ENCODE peak calls at places on chromosomes 2 and 18, in eight cellular contexts. One of them, this sample, is unnamed.

GRCh38 chr2:192969055-192969454 is 774.3 kb upstream of the TMEFF2 start:
- DNase-seq in BJ: no peak
- DNase-seq in GM23338: no peak
- DNase-seq in lower lobe of right lung: no peak
- DNase-seq in IMR-90: no peak
- DNase-seq in heart left ventricle: no peak
- DNase-seq in Panc1: no peak
- DNase-seq in fibroblast of pulmonary artery: no peak
- DNase-seq in this sample: no peak

GRCh38 chr2:240934701-240935100 is 28.6 kb downstream of the CROCC2 start:
- DNase-seq in lower lobe of right lung: peak; percentile 36
- DNase-seq in GM23338: no peak
- DNase-seq in BJ: no peak
- DNase-seq in IMR-90: no peak
- DNase-seq in fibroblast of pulmonary artery: no peak
- DNase-seq in heart left ventricle: peak; percentile 3
- DNase-seq in Panc1: no peak
- DNase-seq in this sample: peak; percentile 11

GRCh38 chr2:86022661-86023365 is 82.9 kb downstream of the POLR1A start:
- DNase-seq in lower lobe of right lung: no peak
- DNase-seq in heart left ventricle: no peak
- DNase-seq in Panc1: no peak
- DNase-seq in IMR-90: no peak
- DNase-seq in BJ: no peak
- DNase-seq in fibroblast of pulmonary artery: no peak
- DNase-seq in GM23338: no peak
- DNase-seq in this sample: no peak

GRCh38 chr2:209913786-209914185 is 88.7 kb upstream of the RPE start:
- DNase-seq in fibroblast of pulmonary artery: no peak
- DNase-seq in Panc1: no peak
- DNase-seq in lower lobe of right lung: no peak
- DNase-seq in IMR-90: no peak
- DNase-seq in heart left ventricle: no peak
- DNase-seq in GM23338: no peak
- DNase-seq in BJ: no peak
- DNase-seq in this sample: no peak

GRCh38 chr2:222594679-222595078 is 61.2 kb downstream of the FARSB start:
- DNase-seq in BJ: peak; percentile 30
- DNase-seq in heart left ventricle: no peak
- DNase-seq in Panc1: no peak
- DNase-seq in IMR-90: peak; percentile 83
- DNase-seq in GM23338: no peak
- DNase-seq in lower lobe of right lung: no peak
- DNase-seq in fibroblast of pulmonary artery: peak; percentile 75
- DNase-seq in this sample: no peak

GRCh38 chr2:144567745-144568144 is 47.8 kb upstream of the ZEB2 start:
- DNase-seq in heart left ventricle: no peak
- DNase-seq in GM23338: peak; percentile 82
- DNase-seq in Panc1: no peak
- DNase-seq in lower lobe of right lung: no peak
- DNase-seq in fibroblast of pulmonary artery: no peak
- DNase-seq in IMR-90: no peak
- DNase-seq in BJ: no peak
- DNase-seq in this sample: no peak

GRCh38 chr2:177489719-177490301 is 97.2 kb downstream of the AGPS start:
- DNase-seq in lower lobe of right lung: no peak
- DNase-seq in BJ: no peak
- DNase-seq in fibroblast of pulmonary artery: peak; percentile 70
- DNase-seq in heart left ventricle: no peak
- DNase-seq in Panc1: no peak
- DNase-seq in GM23338: peak; percentile 68
- DNase-seq in IMR-90: peak; percentile 49
- DNase-seq in this sample: no peak

GRCh38 chr2:196566969-196567666 is 72.4 kb upstream of the CCDC150 start:
- DNase-seq in fibroblast of pulmonary artery: peak; percentile 9
- DNase-seq in Panc1: no peak
- DNase-seq in BJ: no peak
- DNase-seq in lower lobe of right lung: no peak
- DNase-seq in IMR-90: peak; percentile 9
- DNase-seq in GM23338: no peak
- DNase-seq in heart left ventricle: no peak
- DNase-seq in this sample: no peak

GRCh38 chr2:199775297-199775696 is 75.7 kb downstream of the FTCDNL1 start:
- DNase-seq in lower lobe of right lung: no peak
- DNase-seq in BJ: no peak
- DNase-seq in fibroblast of pulmonary artery: no peak
- DNase-seq in Panc1: no peak
- DNase-seq in GM23338: no peak
- DNase-seq in IMR-90: no peak
- DNase-seq in heart left ventricle: no peak
- DNase-seq in this sample: no peak

GRCh38 chr2:120346034-120346666 is at the start of gene INHBB:
- DNase-seq in BJ: no peak
- DNase-seq in Panc1: no peak
- DNase-seq in lower lobe of right lung: no peak
- DNase-seq in heart left ventricle: no peak
- DNase-seq in GM23338: peak; percentile 46
- DNase-seq in fibroblast of pulmonary artery: no peak
- DNase-seq in IMR-90: no peak
- DNase-seq in this sample: no peak

GRCh38 chr2:106359512-106359911 is 108.7 kb downstream of the RGPD3 start:
- DNase-seq in Panc1: no peak
- DNase-seq in GM23338: no peak
- DNase-seq in fibroblast of pulmonary artery: no peak
- DNase-seq in IMR-90: no peak
- DNase-seq in heart left ventricle: no peak
- DNase-seq in BJ: no peak
- DNase-seq in lower lobe of right lung: no peak
- DNase-seq in this sample: no peak

GRCh38 chr2:36338827-36339145 is 16.8 kb upstream of the CRIM1 start:
- DNase-seq in BJ: no peak
- DNase-seq in Panc1: no peak
- DNase-seq in IMR-90: peak; percentile 59
- DNase-seq in fibroblast of pulmonary artery: no peak
- DNase-seq in lower lobe of right lung: no peak
- DNase-seq in heart left ventricle: no peak
- DNase-seq in GM23338: peak; percentile 63
- DNase-seq in this sample: no peak

GRCh38 chr18:62420513-62421209 is 95.6 kb downstream of the TNFRSF11A start:
- DNase-seq in GM23338: no peak
- DNase-seq in heart left ventricle: no peak
- DNase-seq in fibroblast of pulmonary artery: peak; percentile 61
- DNase-seq in Panc1: no peak
- DNase-seq in lower lobe of right lung: no peak
- DNase-seq in BJ: no peak
- DNase-seq in IMR-90: peak; percentile 65
- DNase-seq in this sample: no peak

DNA sequence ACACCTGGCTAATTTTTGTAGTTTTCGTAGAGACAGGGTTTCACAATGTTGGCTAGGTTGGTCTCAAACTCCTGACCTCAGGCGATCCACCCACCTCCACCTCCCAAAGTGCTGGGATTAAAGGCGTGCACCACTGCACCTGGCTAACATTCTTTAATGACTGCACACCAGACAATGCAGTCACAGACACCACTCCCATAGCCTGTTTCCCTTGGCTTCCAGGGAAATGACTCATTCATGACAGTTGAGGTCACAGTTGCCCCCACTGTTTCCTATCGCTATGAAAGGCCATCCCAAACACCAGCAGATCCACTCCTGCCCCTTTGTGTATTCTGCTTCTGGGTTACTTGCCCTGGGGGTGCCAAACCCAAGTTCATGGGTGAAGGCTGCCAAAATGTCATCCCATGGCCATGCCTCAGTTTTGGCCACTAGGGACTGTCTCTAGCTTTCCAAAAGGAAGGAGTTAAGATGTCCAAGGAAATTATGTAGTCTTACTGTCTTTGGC is 8.7 kb downstream of the CHMP1B start:
- DNase-seq in heart left ventricle: no peak
- DNase-seq in fibroblast of pulmonary artery: peak; percentile 81
- DNase-seq in Panc1: no peak
- DNase-seq in GM23338: no peak
- DNase-seq in IMR-90: peak; percentile 90
- DNase-seq in BJ: peak; percentile 26
- DNase-seq in lower lobe of right lung: no peak
- DNase-seq in this sample: no peak
- TF ChIP-seq CTCF in heart left ventricle: no peak
- TF ChIP-seq CTCF in fibroblast of pulmonary artery: peak; percentile 40
- TF ChIP-seq CTCF in Panc1: no peak
- TF ChIP-seq CTCF in GM23338: peak; percentile 3
- TF ChIP-seq CTCF in IMR-90: peak; percentile 19
- TF ChIP-seq CTCF in BJ: peak; percentile 31
- TF ChIP-seq CTCF in lower lobe of right lung: no peak
- TF ChIP-seq CTCF in this sample: no peak

DNA sequence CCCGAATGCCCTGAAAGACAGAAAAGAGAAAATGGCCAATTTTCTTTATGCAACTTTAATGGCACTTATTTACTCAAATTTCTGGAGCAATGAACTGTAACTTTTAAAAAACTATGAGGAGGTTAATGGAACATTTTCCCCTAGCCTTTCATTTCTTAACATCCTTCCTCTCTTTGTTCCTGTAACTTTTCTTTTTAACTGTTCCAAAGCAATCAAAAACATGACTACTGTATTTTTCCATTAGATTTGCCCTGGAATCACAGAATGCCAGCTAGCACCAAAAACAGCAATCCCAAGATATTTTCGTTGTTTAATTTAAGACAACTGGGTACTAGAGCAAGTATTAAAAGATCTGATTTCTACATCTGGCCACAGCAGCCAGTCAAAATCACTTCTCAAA is 3.8 kb downstream of the STARD7 start:
- DNase-seq in Panc1: no peak
- DNase-seq in IMR-90: no peak
- DNase-seq in heart left ventricle: no peak
- DNase-seq in fibroblast of pulmonary artery: no peak
- DNase-seq in lower lobe of right lung: no peak
- DNase-seq in BJ: no peak
- DNase-seq in GM23338: no peak
- DNase-seq in this sample: no peak
- H3K4me3 ChIP-seq in Panc1: no peak overlapping the region
- H3K4me3 ChIP-seq in IMR-90: no peak overlapping the region
- H3K4me3 ChIP-seq in heart left ventricle: peak overlapping the region; percentile 21
- H3K4me3 ChIP-seq in fibroblast of pulmonary artery: no peak overlapping the region
- H3K4me3 ChIP-seq in lower lobe of right lung: peak overlapping the region; percentile 33
- H3K4me3 ChIP-seq in BJ: peak overlapping the region; percentile 17
- H3K4me3 ChIP-seq in GM23338: peak overlapping the region; percentile 30
- H3K4me3 ChIP-seq in this sample: no peak overlapping the region

DNA sequence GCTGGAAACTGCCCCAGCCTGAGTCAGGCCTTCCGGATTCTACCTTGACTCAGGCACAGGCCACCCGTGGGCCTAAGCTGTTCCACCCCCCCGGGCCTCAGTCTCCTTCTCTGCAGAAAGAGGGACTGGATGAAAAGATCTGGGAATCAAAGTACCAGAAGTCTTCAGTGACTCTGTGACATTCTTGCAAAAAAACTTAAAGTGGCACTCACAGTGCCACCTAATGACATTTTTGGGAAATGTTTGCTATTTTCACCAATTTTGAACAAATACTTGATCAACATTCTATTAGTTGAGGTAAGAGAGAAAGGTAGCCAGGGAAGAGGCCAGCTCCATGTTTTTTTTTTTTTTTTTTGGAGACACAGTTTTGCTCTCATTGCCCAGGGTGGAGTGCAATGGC is 48.3 kb upstream of the ACAA2 start:
- DNase-seq in lower lobe of right lung: no peak
- DNase-seq in IMR-90: no peak
- DNase-seq in Panc1: no peak
- DNase-seq in BJ: no peak
- DNase-seq in heart left ventricle: no peak
- DNase-seq in GM23338: peak; percentile 12
- DNase-seq in fibroblast of pulmonary artery: peak; percentile 25
- DNase-seq in this sample: no peak
- TF ChIP-seq CTCF in lower lobe of right lung: peak; percentile 34
- TF ChIP-seq CTCF in IMR-90: peak; percentile 30
- TF ChIP-seq CTCF in Panc1: peak; percentile 33
- TF ChIP-seq CTCF in BJ: peak; percentile 49
- TF ChIP-seq CTCF in heart left ventricle: no peak
- TF ChIP-seq CTCF in GM23338: peak; percentile 45
- TF ChIP-seq CTCF in fibroblast of pulmonary artery: peak; percentile 43
- TF ChIP-seq CTCF in this sample: peak; percentile 24

GRCh38 chr2:127515383-127515915 is 10.8 kb downstream of the IWS1 start:
- DNase-seq in lower lobe of right lung: no peak
- DNase-seq in Panc1: no peak
- DNase-seq in heart left ventricle: no peak
- DNase-seq in fibroblast of pulmonary artery: peak; percentile 33
- DNase-seq in IMR-90: no peak
- DNase-seq in BJ: no peak
- DNase-seq in GM23338: peak; percentile 8
- DNase-seq in this sample: no peak
- H3K4me3 ChIP-seq in lower lobe of right lung: no peak overlapping the region
- H3K4me3 ChIP-seq in Panc1: no peak overlapping the region
- H3K4me3 ChIP-seq in heart left ventricle: peak overlapping the region; percentile 4
- H3K4me3 ChIP-seq in fibroblast of pulmonary artery: no peak overlapping the region
- H3K4me3 ChIP-seq in IMR-90: no peak overlapping the region
- H3K4me3 ChIP-seq in BJ: no peak overlapping the region
- H3K4me3 ChIP-seq in GM23338: no peak overlapping the region
- H3K4me3 ChIP-seq in this sample: no peak overlapping the region

DNA sequence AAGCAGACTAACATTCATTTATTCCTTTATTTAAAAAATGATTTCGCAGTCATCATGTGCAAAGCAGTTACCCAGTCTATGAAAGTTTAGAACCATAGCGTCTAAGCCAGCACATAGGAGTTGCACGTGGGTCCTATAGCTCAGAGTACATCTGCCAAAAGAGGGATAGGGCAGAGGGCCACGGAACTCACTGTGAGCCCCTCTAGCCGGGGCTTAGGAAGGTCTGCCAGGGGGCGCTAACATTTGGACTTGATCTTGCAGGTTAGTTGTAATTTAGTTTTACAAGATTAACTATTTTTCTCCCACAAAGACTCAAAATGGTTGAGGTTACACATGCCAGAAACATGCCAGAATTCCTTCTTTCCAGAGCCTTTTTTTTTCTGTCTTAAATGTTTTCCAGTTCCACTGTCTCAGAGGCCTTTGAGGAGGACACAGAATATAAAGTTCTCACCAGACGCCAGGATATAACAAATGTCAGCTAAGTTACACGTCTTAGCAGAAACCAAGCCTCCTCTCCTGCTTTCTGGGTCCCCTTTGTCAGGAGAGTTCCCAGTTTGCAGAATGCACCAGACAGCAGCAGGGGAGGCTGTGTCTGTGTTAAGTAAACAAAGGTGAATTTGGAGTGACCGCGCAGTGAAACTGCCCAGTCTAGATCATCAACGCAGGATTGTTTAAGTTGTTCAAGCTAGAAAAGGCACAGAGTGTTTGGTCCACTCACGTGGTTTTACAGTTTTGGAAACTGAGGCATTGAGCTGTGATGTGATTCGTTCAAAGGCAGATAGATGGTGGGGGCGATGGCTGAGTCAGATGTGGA is 292.0 kb downstream of the PRKCE start:
- DNase-seq in heart left ventricle: no peak
- DNase-seq in Panc1: no peak
- DNase-seq in fibroblast of pulmonary artery: no peak
- DNase-seq in IMR-90: no peak
- DNase-seq in lower lobe of right lung: no peak
- DNase-seq in BJ: no peak
- DNase-seq in GM23338: peak; percentile 53
- DNase-seq in this sample: no peak
- TF ChIP-seq CTCF in heart left ventricle: no peak
- TF ChIP-seq CTCF in Panc1: peak; percentile 60
- TF ChIP-seq CTCF in fibroblast of pulmonary artery: no peak
- TF ChIP-seq CTCF in IMR-90: no peak
- TF ChIP-seq CTCF in lower lobe of right lung: no peak
- TF ChIP-seq CTCF in BJ: peak; percentile 18
- TF ChIP-seq CTCF in GM23338: peak; percentile 57
- TF ChIP-seq CTCF in this sample: no peak

GRCh38 chr18:25164211-25164836 is 187.6 kb downstream of the ZNF521 start:
- DNase-seq in lower lobe of right lung: no peak
- DNase-seq in BJ: no peak
- DNase-seq in GM23338: no peak
- DNase-seq in Panc1: no peak
- DNase-seq in IMR-90: no peak
- DNase-seq in fibroblast of pulmonary artery: no peak
- DNase-seq in heart left ventricle: no peak
- DNase-seq in this sample: no peak
- H3K4me3 ChIP-seq in lower lobe of right lung: peak overlapping the region; percentile 43
- H3K4me3 ChIP-seq in BJ: no peak overlapping the region
- H3K4me3 ChIP-seq in GM23338: no peak overlapping the region
- H3K4me3 ChIP-seq in Panc1: no peak overlapping the region
- H3K4me3 ChIP-seq in IMR-90: peak overlapping the region; percentile 29
- H3K4me3 ChIP-seq in fibroblast of pulmonary artery: peak overlapping the region; percentile 45
- H3K4me3 ChIP-seq in heart left ventricle: peak overlapping the region; percentile 42
- H3K4me3 ChIP-seq in this sample: peak overlapping the region; percentile 48